ENCODE peak calls at places on chromosomes 4 and X, in eight cellular contexts. U is HFF-Myc; X is GM12891; E is colonic mucosa; H is H9; Z is B cell; C is stimulated activated CD4-positive, alpha-beta T cell treated with anti-CD3 and anti-CD28 coated beads, Interleukin-4, amount 100 ng/mL, for 24 hours; S is lung. F is an unnamed sample.

GRCh38 chrX:136030357-136031225 is 45.4 kb downstream of the SLC9A6 start:
- DNase-seq in U (no peak), X (no peak), E (peak), H (no peak), Z (no peak), C (no peak), S (no peak), F (no peak)

GRCh38 chr4:67918428-67918827 is 34.6 kb upstream of the TMPRSS11D start:
- DNase-seq in U (no peak), X (no peak), E (no peak), H (no peak), Z (no peak), C (no peak), S (no peak), F (no peak)

GRCh38 chrX:63470506-63470905 is 119.4 kb upstream of the SPIN4 start:
- DNase-seq in U (no peak), X (no peak), E (no peak), H (no peak), Z (no peak), C (no peak), S (no peak), F (no peak)

GRCh38 chr4:26105815-26106699 is 192.0 kb downstream of the SMIM20 start:
- DNase-seq in U (no peak), X (no peak), E (no peak), H (no peak), Z (no peak), C (no peak), S (no peak), F (peak)

GRCh38 chr4:39569209-39569608 is 42.0 kb upstream of the UGDH start:
- DNase-seq in U (no peak), X (no peak), E (no peak), H (no peak), Z (no peak), C (no peak), S (no peak), F (no peak)

GRCh38 chr4:185335579-185335978 is 60.1 kb downstream of the LRP2BP start:
- DNase-seq in U (no peak), X (no peak), E (no peak), H (no peak), Z (no peak), C (no peak), S (no peak), F (peak)

GRCh38 chrX:107288676-107289075 is 82.3 kb downstream of the DNAAF6 start:
- DNase-seq in U (no peak), X (no peak), E (no peak), H (no peak), Z (no peak), C (no peak), S (no peak), F (peak)

GRCh38 chr4:101125045-101125713 is 222.1 kb downstream of the PPP3CA start:
- DNase-seq in U (no peak), X (no peak), E (no peak), H (no peak), Z (no peak), C (no peak), S (no peak), F (no peak)

GRCh38 chr4:61468091-61468720 is 268.1 kb downstream of the ADGRL3 start:
- DNase-seq in U (no peak), X (no peak), E (no peak), H (no peak), Z (no peak), C (no peak), S (no peak), F (peak)

GRCh38 chr4:67624939-67625338 is 66.4 kb downstream of the STAP1 start:
- DNase-seq in U (no peak), X (no peak), E (no peak), H (no peak), Z (no peak), C (no peak), S (no peak), F (no peak)

GRCh38 chr4:155408796-155409195 is 32.0 kb upstream of the MAP9 start:
- DNase-seq in U (no peak), X (no peak), E (no peak), H (no peak), Z (no peak), C (no peak), S (no peak), F (no peak)

GRCh38 chr4:109947457-109947856 is 34.8 kb downstream of the EGF start:
- DNase-seq in U (no peak), X (no peak), E (no peak), H (no peak), Z (no peak), C (no peak), S (no peak), F (peak)

GRCh38 chr4:5780831-5781480 is 70.0 kb downstream of the EVC start:
- DNase-seq in U (peak), X (no peak), E (no peak), H (peak), Z (no peak), C (no peak), S (no peak), F (peak)

GRCh38 chr4:48315728-48316630 is 25.4 kb upstream of the SLAIN2 start:
- DNase-seq in U (no peak), X (peak), E (peak), H (peak), Z (peak), C (peak), S (no peak), F (peak)

GRCh38 chr4:8675383-8675782 is 82.8 kb downstream of the CPZ start:
- DNase-seq in U (no peak), X (no peak), E (no peak), H (peak), Z (no peak), C (no peak), S (no peak), F (peak)

GRCh38 chr4:158090323-158090722 is 82.5 kb downstream of the GASK1B start:
- DNase-seq in U (no peak), X (no peak), E (no peak), H (no peak), Z (no peak), C (no peak), S (no peak), F (no peak)

F was measured in kidney tubule cell.